ENCODE peak calls at places on chromosomes 13 and 19, in nine cellular contexts. X, K, W, G, P, Q, S, D and Y are unnamed samples.

GRCh38 chr19:50492303-50493052 is 15.8 kb upstream of the GARIN5A start:
- DNase-seq in K (no peak), G (no peak), Q (no peak), D (no peak), P (no peak), S (no peak), X (no peak), W (peak; percentile 38), Y (no peak)

GRCh38 chr19:53962887-53963435 is at the start of gene CACNG8:
- DNase-seq in K (no peak), W (no peak), G (no peak), Q (no peak), D (no peak), S (no peak), P (no peak), X (no peak), Y (no peak)

GRCh38 chr19:16542894-16543498 is 759 bp upstream of the CHERP start:
- DNase-seq in G (no peak), X (no peak), P (no peak), D (peak; percentile 6), K (no peak), W (no peak), Q (peak; percentile 6), S (peak; percentile 23), Y (no peak)

GRCh38 chr19:33293255-33294057 is 8.9 kb downstream of the CEBPA start:
- DNase-seq in K (no peak), W (no peak), G (no peak), S (no peak), X (no peak), D (peak; percentile 64), Q (peak; percentile 79), P (peak; percentile 54), Y (peak; percentile 73)

GRCh38 chr19:55178781-55179569 is 1.1 kb downstream of the SYT5 start:
- DNase-seq in P (peak; percentile 72), K (no peak), D (peak; percentile 80), Q (peak; percentile 71), S (peak; percentile 93), G (peak; percentile 76), W (peak; percentile 63), X (peak; percentile 75), Y (no peak)

GRCh38 chr19:18879579-18880373 is 16.2 kb downstream of the CERS1 start:
- DNase-seq in Q (no peak), K (no peak), D (peak; percentile 20), G (no peak), W (no peak), P (no peak), S (peak; percentile 54), X (no peak), Y (no peak)

GRCh38 chr13:83882626-83882959 is 319 bp upstream of the SLITRK1 start:
- DNase-seq in P (no peak), X (no peak), G (no peak), D (no peak), S (no peak), Q (no peak), W (no peak), K (no peak), Y (no peak)

GRCh38 chr13:67228031-67228430 is 2.1 kb downstream of the PCDH9 start:
- DNase-seq in Q (no peak), D (no peak), W (no peak), S (no peak), P (no peak), X (no peak), G (no peak), K (no peak), Y (no peak)

GRCh38 chr19:6065685-6066365 is 44.5 kb downstream of the RFX2 start:
- DNase-seq in K (peak; percentile 73), D (peak; percentile 60), S (no peak), Q (peak; percentile 79), P (peak; percentile 59), X (peak; percentile 81), G (peak; percentile 58), W (no peak), Y (no peak)

GRCh38 chr19:52936151-52936957 is 13.1 kb upstream of the ZNF888 start:
- DNase-seq in S (no peak), G (no peak), K (peak; percentile 10), D (no peak), W (no peak), Q (no peak), P (no peak), X (no peak), Y (no peak)

GRCh38 chr13:30978981-30979956 is 46.8 kb downstream of the TEX26 start:
- DNase-seq in Q (no peak), P (no peak), X (no peak), W (peak; percentile 76), G (peak; percentile 34), S (peak; percentile 48), D (peak; percentile 25), K (no peak), Y (no peak)

GRCh38 chr13:114283581-114283980 is 2.2 kb downstream of the UPF3A start:
- DNase-seq in G (no peak), W (peak; percentile 13), X (no peak), P (no peak), D (no peak), S (no peak), K (no peak), Q (no peak), Y (no peak)

GRCh38 chr19:22523940-22524339 is 101.8 kb upstream of the ZNF98 start:
- DNase-seq in G (no peak), Q (no peak), P (no peak), D (no peak), X (no peak), W (no peak), S (no peak), K (no peak), Y (no peak)

GRCh38 chr19:5806905-5807304 is 2.0 kb downstream of the NRTN start:
- DNase-seq in X (no peak), Q (no peak), G (no peak), K (no peak), P (no peak), S (no peak), W (no peak), D (no peak), Y (no peak)

GRCh38 chr13:75481176-75482069 is 546 bp downstream of the TBC1D4 start:
- DNase-seq in X (peak; percentile 67), K (peak; percentile 70), Q (no peak), S (peak; percentile 47), G (peak; percentile 38), W (peak; percentile 61), D (no peak), P (peak; percentile 37), Y (no peak)

GRCh38 chr13:67258482-67258881 is 28.3 kb upstream of the PCDH9 start:
- DNase-seq in K (no peak), P (no peak), W (no peak), X (no peak), G (no peak), Q (no peak), S (no peak), D (peak; percentile 10), Y (no peak)

GRCh38 chr13:109331898-109332297 is 454.5 kb downstream of the IRS2 start:
- DNase-seq in S (no peak), K (no peak), D (peak; percentile 77), W (no peak), Q (peak; percentile 82), G (no peak), X (no peak), P (peak; percentile 87), Y (peak; percentile 51)

GRCh38 chr13:60260440-60260839 is 96.7 kb upstream of the DIAPH3 start:
- DNase-seq in S (no peak), W (no peak), P (no peak), D (no peak), K (no peak), Q (no peak), X (no peak), G (no peak), Y (no peak)

GRCh38 chr13:32409561-32410440 is 18.1 kb downstream of the N4BP2L1 start:
- DNase-seq in X (peak; percentile 66), P (peak; percentile 63), S (no peak), D (peak; percentile 82), K (peak; percentile 72), G (no peak), W (peak; percentile 46), Q (peak; percentile 66), Y (peak; percentile 11)
- H3K4me3 ChIP-seq in X (no peak overlapping the region), P (peak overlapping the region; percentile 17), S (no peak overlapping the region), D (peak overlapping the region; percentile 17), K (no peak overlapping the region), G (no peak overlapping the region), W (peak overlapping the region; percentile 31), Q (peak overlapping the region; percentile 36), Y (peak overlapping the region; percentile 19)

GRCh38 chr13:24313449-24313848 is 4.1 kb downstream of the C1QTNF9 start:
- DNase-seq in X (no peak), Q (peak; percentile 12), G (no peak), D (peak; percentile 27), W (no peak), K (no peak), S (no peak), P (no peak), Y (no peak)
- TF ChIP-seq CTCF in X (peak; percentile 12), Q (peak; percentile 47), G (peak; percentile 35), D (peak; percentile 39), W (peak; percentile 41), K (no peak), S (no peak), P (peak; percentile 40), Y (peak; percentile 36)

GRCh38 chr19:42109896-42110295 is 22.4 kb downstream of the POU2F2 start:
- DNase-seq in D (no peak), X (no peak), K (no peak), P (no peak), G (no peak), W (no peak), S (no peak), Q (no peak), Y (no peak)

GRCh38 chr19:42113641-42114348 is 18.5 kb downstream of the POU2F2 start:
- DNase-seq in W (no peak), S (peak; percentile 85), D (peak; percentile 96), K (no peak), Q (peak; percentile 97), X (peak; percentile 69), P (peak; percentile 95), G (peak; percentile 19), Y (peak; percentile 91)

GRCh38 chr19:42111384-42111783 is 20.9 kb downstream of the POU2F2 start:
- DNase-seq in X (no peak), K (no peak), Q (peak; percentile 93), W (no peak), S (no peak), P (no peak), G (no peak), D (peak; percentile 64), Y (peak; percentile 67)

GRCh38 chr19:42110658-42111057 is 21.6 kb downstream of the POU2F2 start:
- DNase-seq in S (no peak), G (no peak), X (no peak), P (no peak), Q (no peak), D (no peak), W (no peak), K (no peak), Y (no peak)

DNA sequence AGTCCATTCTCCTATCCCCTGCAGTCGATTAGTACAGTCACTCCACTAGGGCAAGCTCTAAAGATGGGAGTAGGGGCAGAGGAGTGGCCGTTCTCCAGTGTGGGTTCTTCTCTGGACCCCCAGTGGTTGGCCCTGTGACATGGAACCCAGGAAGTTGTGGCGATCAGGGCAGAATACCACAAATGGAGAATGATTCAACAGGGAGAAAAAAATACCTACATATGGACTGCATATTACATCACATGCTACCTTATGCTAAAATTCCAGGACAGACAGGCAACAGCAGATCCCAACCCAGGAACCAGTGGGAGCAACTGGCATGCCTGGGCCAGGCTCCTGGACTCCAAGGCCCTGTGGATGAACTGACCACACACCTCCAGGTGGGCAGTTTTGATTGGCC is 20.4 kb downstream of the POU2F2 start:
- DNase-seq in W (no peak), P (peak; percentile 45), X (no peak), D (no peak), K (no peak), S (no peak), Q (peak; percentile 87), G (no peak), Y (no peak)
- H3K4me3 ChIP-seq in W (no peak overlapping the region), P (no peak overlapping the region), X (no peak overlapping the region), D (no peak overlapping the region), K (no peak overlapping the region), S (no peak overlapping the region), Q (no peak overlapping the region), G (no peak overlapping the region), Y (no peak overlapping the region)

GRCh38 chr19:7494416-7495098 is 5.7 kb upstream of the PEX11G start:
- DNase-seq in P (no peak), D (peak; percentile 21), K (peak; percentile 76), X (no peak), W (no peak), Q (no peak), S (no peak), G (peak; percentile 66), Y (no peak)
- TF ChIP-seq CTCF in P (no peak), D (no peak), K (peak; percentile 19), X (no peak), W (no peak), Q (no peak), S (no peak), G (peak; percentile 34), Y (no peak)